ENCODE peak calls at places on chromosome X, in five cellular contexts. H is stimulated activated CD4-positive, alpha-beta T cell treated with anti-CD3 and anti-CD28 coated beads, Interleukin-1b, Interleukin-23, amount 100 ng/mL, for 24 hours; J is putamen; A is ELR; L is activated CD8-positive, alpha-beta memory T cell treated with anti-CD3 and anti-CD28 coated beads for 1 hour. K is an unnamed sample.

GRCh38 chrX:8453619-8454018 is 11.0 kb upstream of the VCX3B start:
- DNase-seq in H (no peak), J (no peak), A (no peak), L (no peak), K (no peak)

GRCh38 chrX:56764153-56764974 is 35.3 kb downstream of the NBDY start:
- DNase-seq in H (peak), J (peak), A (peak), L (peak), K (peak)

GRCh38 chrX:147565239-147565638 is 346.5 kb upstream of the FMR1 start:
- DNase-seq in H (no peak), J (no peak), A (peak), L (no peak), K (no peak)

GRCh38 chrX:69615323-69615722 is 590 bp upstream of the EDA start:
- DNase-seq in H (no peak), J (peak), A (no peak), L (no peak), K (no peak)

GRCh38 chrX:65588795-65589194 is 54.2 kb upstream of the LAS1L start:
- DNase-seq in H (no peak), J (no peak), A (no peak), L (no peak), K (no peak)

GRCh38 chrX:139200793-139201192 is 329.7 kb upstream of the F9 start:
- DNase-seq in H (no peak), J (no peak), A (no peak), L (no peak), K (no peak)

GRCh38 chrX:2664497-2664896 is 26.6 kb upstream of the CD99 start:
- DNase-seq in H (no peak), J (no peak), A (no peak), L (no peak), K (no peak)

GRCh38 chrX:13898084-13898483 is 81.2 kb upstream of the GPM6B start:
- DNase-seq in H (no peak), J (peak), A (peak), L (no peak), K (no peak)

GRCh38 chrX:31012509-31013025 is 59.3 kb downstream of the FTHL17 start:
- DNase-seq in H (no peak), J (no peak), A (no peak), L (no peak), K (no peak)

GRCh38 chrX:130623508-130623907 is 221.7 kb downstream of the RBMX2 start:
- DNase-seq in H (no peak), J (no peak), A (no peak), L (no peak), K (no peak)

GRCh38 chrX:17627026-17627425 is 110.3 kb upstream of the SCML1 start:
- DNase-seq in H (no peak), J (no peak), A (no peak), L (no peak), K (no peak)

GRCh38 chrX:100870527-100870926 is 3.6 kb downstream of the NOX1 start:
- DNase-seq in H (no peak), J (no peak), A (no peak), L (no peak), K (no peak)

GRCh38 chrX:68307767-68308166 is 125.5 kb downstream of the OPHN1 start:
- DNase-seq in H (no peak), J (peak), A (peak), L (no peak), K (no peak)

GRCh38 chrX:28120076-28120475 is 138.8 kb upstream of the DCAF8L1 start:
- DNase-seq in H (no peak), J (no peak), A (no peak), L (no peak), K (no peak)

GRCh38 chrX:140967036-140967435 is 35.4 kb upstream of the SPANXB1 start:
- DNase-seq in H (no peak), J (no peak), A (no peak), L (no peak), K (no peak)

GRCh38 chrX:67353651-67354370 is 190.0 kb upstream of the AR start:
- DNase-seq in H (no peak), J (no peak), A (peak), L (no peak), K (no peak)

GRCh38 chrX:74422576-74423288 is 1.4 kb downstream of the SLC16A2 start:
- DNase-seq in H (no peak), J (peak), A (peak), L (no peak), K (no peak)

GRCh38 chrX:10429908-10430307 is 190.5 kb downstream of the MID1 start:
- DNase-seq in H (no peak), J (no peak), A (no peak), L (no peak), K (no peak)

GRCh38 chrX:140948827-140949226 is 53.6 kb upstream of the SPANXB1 start:
- DNase-seq in H (no peak), J (no peak), A (no peak), L (no peak), K (no peak)

GRCh38 chrX:34546366-34546765 is 110.7 kb downstream of the TMEM47 start:
- DNase-seq in H (no peak), J (no peak), A (no peak), L (no peak), K (no peak)

GRCh38 chrX:148599404-148599803 is 99.0 kb downstream of the AFF2 start:
- DNase-seq in H (no peak), J (no peak), A (no peak), L (no peak), K (no peak)

GRCh38 chrX:154370300-154370881 is 4.0 kb downstream of the FLNA start:
- DNase-seq in H (no peak), J (no peak), A (peak), L (no peak), K (no peak)

GRCh38 chrX:11100281-11101035 is 10.7 kb upstream of the HCCS start:
- DNase-seq in H (no peak), J (peak), A (peak), L (no peak), K (no peak)

GRCh38 chrX:151973851-151974335 is 583 bp downstream of the GABRE start:
- DNase-seq in H (no peak), J (no peak), A (peak), L (no peak), K (no peak)

GRCh38 chrX:140274761-140275525 is 229.9 kb downstream of the SOX3 start:
- DNase-seq in H (no peak), J (no peak), A (peak), L (no peak), K (no peak)

GRCh38 chrX:132958086-132958703 is at the start of gene HS6ST2:
- DNase-seq in H (no peak), J (no peak), A (no peak), L (no peak), K (no peak)

GRCh38 chrX:148806145-148806868 is 305.9 kb downstream of the AFF2 start:
- DNase-seq in H (no peak), J (no peak), A (no peak), L (no peak), K (no peak)

GRCh38 chrX:2502668-2503519 is 2.1 kb upstream of the DHRSX start:
- DNase-seq in H (no peak), J (no peak), A (peak), L (no peak), K (no peak)

GRCh38 chrX:29662759-29663503 is 552.4 kb upstream of the MAGEB2 start:
- DNase-seq in H (no peak), J (peak), A (peak), L (no peak), K (no peak)

GRCh38 chrX:129606918-129607317 is 47.8 kb downstream of the APLN start:
- DNase-seq in H (peak), J (peak), A (peak), L (peak), K (peak)

GRCh38 chrX:46770006-46770816 is 11.3 kb upstream of the SLC9A7 start:
- DNase-seq in H (no peak), J (peak), A (peak), L (no peak), K (no peak)

GRCh38 chrX:68185161-68185560 is 248.1 kb downstream of the OPHN1 start:
- DNase-seq in H (no peak), J (no peak), A (no peak), L (no peak), K (no peak)

GRCh38 chrX:57227691-57228090 is 58.8 kb upstream of the FAAH2 start:
- DNase-seq in H (no peak), J (no peak), A (no peak), L (no peak), K (no peak)

GRCh38 chrX:117093319-117093718 is 630.5 kb upstream of the CT83 start:
- DNase-seq in H (no peak), J (no peak), A (no peak), L (no peak), K (no peak)

GRCh38 chrX:19683817-19684216 is 168.5 kb upstream of the MAP3K15 start:
- DNase-seq in H (peak), J (no peak), A (no peak), L (no peak), K (peak)

K was measured in activated T-helper 9 cell treated with anti-CD3 and anti-CD28 coated beads, Interleukin-2, amount 50 U/mL, for 16 hours.